ENCODE peak calls at places on chromosomes 1 and 21, in nine cellular contexts. P is A549, G is OCI-LY7, Z is fibroblast of lung, C is neuronal stem cell, R is neural progenitor cell, N is mammary epithelial cell, W is astrocyte, V is SK-N-SH. E is an unnamed sample.

GRCh38 chr1:214427871-214428277 is 123.5 kb downstream of the PTPN14 start:
- DNase-seq in V (no peak), W (peak; percentile 99), C (no peak), N (peak; percentile 99), P (peak; percentile 49), Z (peak; percentile 99), G (peak; percentile 57), R (no peak), E (peak; percentile 58)

GRCh38 chr1:61441723-61442262 is 283.1 kb downstream of the TM2D1 start:
- DNase-seq in C (no peak), P (peak; percentile 92), Z (no peak), G (no peak), R (no peak), V (no peak), N (no peak), W (no peak), E (no peak)

GRCh38 chr1:111895456-111895855 is 94.0 kb downstream of the KCND3 start:
- DNase-seq in G (no peak), C (no peak), V (peak; percentile 73), P (no peak), R (peak; percentile 30), N (no peak), Z (peak; percentile 3), W (no peak), E (no peak)

GRCh38 chr1:164728719-164729118 is 169.7 kb downstream of the PBX1 start:
- DNase-seq in N (no peak), Z (peak; percentile 73), P (no peak), V (no peak), R (no peak), G (no peak), W (peak; percentile 68), C (no peak), E (no peak)

GRCh38 chr1:11534846-11535245 is 55.9 kb downstream of the DISP3 start:
- DNase-seq in G (no peak), Z (no peak), W (no peak), C (no peak), N (no peak), P (no peak), R (no peak), V (no peak), E (no peak)

GRCh38 chr1:33337994-33338494 is 17.1 kb upstream of the A3GALT2 start:
- DNase-seq in C (no peak), N (no peak), R (no peak), G (no peak), P (no peak), Z (peak; percentile 75), V (no peak), W (peak; percentile 72), E (no peak)

GRCh38 chr1:81129366-81129765 is 671.4 kb upstream of the ADGRL2 start:
- DNase-seq in W (no peak), R (no peak), N (no peak), C (no peak), Z (no peak), P (no peak), V (no peak), G (no peak), E (no peak)

GRCh38 chr1:20462397-20462796 is 23.6 kb downstream of the CAMK2N1 start:
- DNase-seq in W (no peak), Z (no peak), N (no peak), C (no peak), G (no peak), R (no peak), P (no peak), V (no peak), E (no peak)

GRCh38 chr1:19605884-19606442 is 38.1 kb upstream of the NBL1 start:
- DNase-seq in R (no peak), V (no peak), N (no peak), C (no peak), G (no peak), Z (no peak), W (no peak), P (no peak), E (no peak)

GRCh38 chr21:40356644-40357043 is 489.4 kb downstream of the PCP4 start:
- DNase-seq in P (no peak), N (no peak), V (no peak), R (no peak), W (no peak), G (no peak), Z (no peak), C (no peak), E (no peak)

GRCh38 chr1:202697038-202697437 is 13.2 kb downstream of the SYT2 start:
- DNase-seq in W (no peak), C (no peak), P (peak; percentile 20), R (no peak), V (no peak), Z (no peak), N (no peak), G (no peak), E (no peak)

GRCh38 chr1:223748773-223749733 is 36.7 kb downstream of the CAPN2 start:
- DNase-seq in Z (peak; percentile 46), W (peak; percentile 21), C (peak; percentile 51), G (peak; percentile 20), N (no peak), R (peak; percentile 81), V (peak; percentile 88), P (peak; percentile 54), E (peak; percentile 32)

GRCh38 chr1:179814513-179814838 is 63.1 kb downstream of the TOR1AIP2 start:
- DNase-seq in W (no peak), N (no peak), R (no peak), Z (no peak), G (no peak), V (no peak), P (no peak), C (no peak), E (no peak)

GRCh38 chr1:50605186-50605875 is 182.1 kb upstream of the DMRTA2 start:
- DNase-seq in V (peak; percentile 21), W (peak; percentile 27), R (peak; percentile 61), G (peak; percentile 12), N (peak; percentile 46), Z (peak; percentile 29), P (peak; percentile 35), C (no peak), E (no peak)

GRCh38 chr1:245926888-245927287 is 580.2 kb downstream of the SMYD3 start:
- DNase-seq in G (no peak), C (no peak), N (no peak), V (no peak), P (no peak), R (no peak), Z (no peak), W (no peak), E (no peak)

GRCh38 chr1:178367151-178367550 is 129.6 kb downstream of the CLEC20A start:
- DNase-seq in N (no peak), Z (no peak), G (no peak), W (no peak), P (no peak), R (no peak), C (no peak), V (no peak), E (no peak)
- H3K4me2 ChIP-seq in N (no peak overlapping the region), Z (no peak overlapping the region), G (no peak overlapping the region), W (no peak overlapping the region), P (no peak overlapping the region), R (no peak overlapping the region), C (no peak overlapping the region), V (no peak overlapping the region), E (no peak overlapping the region)

DNA sequence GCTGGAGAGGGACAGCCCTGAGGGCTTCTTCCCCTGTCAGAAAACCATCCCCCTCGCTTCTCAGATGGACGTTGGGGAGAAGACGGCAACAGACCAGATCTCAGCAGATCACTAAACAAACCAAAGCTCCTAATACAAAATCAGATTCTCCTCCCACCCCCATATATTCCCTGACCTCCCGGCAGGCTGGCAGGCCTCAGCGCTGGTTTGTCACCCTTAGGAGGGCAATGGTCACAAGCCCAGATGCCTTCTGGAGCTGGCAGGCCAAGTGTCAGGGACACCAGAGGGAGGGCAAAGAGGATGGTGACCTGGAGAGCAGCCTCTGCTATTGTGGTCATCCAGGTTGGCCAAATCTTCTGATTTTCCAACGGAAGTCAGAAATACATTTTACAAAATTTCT is 10.4 kb downstream of the KCNA10 start:
- DNase-seq in R (no peak), V (no peak), G (no peak), Z (no peak), W (no peak), C (no peak), P (no peak), N (no peak), E (no peak)
- H3K4me3 ChIP-seq in R (no peak overlapping the region), V (no peak overlapping the region), G (no peak overlapping the region), Z (no peak overlapping the region), W (no peak overlapping the region), C (no peak overlapping the region), P (no peak overlapping the region), N (no peak overlapping the region), E (no peak overlapping the region)

GRCh38 chr1:145908653-145909052 is 1.2 kb downstream of the ITGA10 start:
- DNase-seq in W (no peak), N (no peak), Z (peak; percentile 27), P (no peak), V (no peak), G (no peak), C (no peak), R (no peak), E (no peak)
- H3K4me2 ChIP-seq in W (peak overlapping the region; percentile 58), N (peak overlapping the region; percentile 48), Z (peak overlapping the region; percentile 46), P (no peak overlapping the region), V (peak overlapping the region; percentile 42), G (no peak overlapping the region), C (no peak overlapping the region), R (no peak overlapping the region), E (no peak overlapping the region)

DNA sequence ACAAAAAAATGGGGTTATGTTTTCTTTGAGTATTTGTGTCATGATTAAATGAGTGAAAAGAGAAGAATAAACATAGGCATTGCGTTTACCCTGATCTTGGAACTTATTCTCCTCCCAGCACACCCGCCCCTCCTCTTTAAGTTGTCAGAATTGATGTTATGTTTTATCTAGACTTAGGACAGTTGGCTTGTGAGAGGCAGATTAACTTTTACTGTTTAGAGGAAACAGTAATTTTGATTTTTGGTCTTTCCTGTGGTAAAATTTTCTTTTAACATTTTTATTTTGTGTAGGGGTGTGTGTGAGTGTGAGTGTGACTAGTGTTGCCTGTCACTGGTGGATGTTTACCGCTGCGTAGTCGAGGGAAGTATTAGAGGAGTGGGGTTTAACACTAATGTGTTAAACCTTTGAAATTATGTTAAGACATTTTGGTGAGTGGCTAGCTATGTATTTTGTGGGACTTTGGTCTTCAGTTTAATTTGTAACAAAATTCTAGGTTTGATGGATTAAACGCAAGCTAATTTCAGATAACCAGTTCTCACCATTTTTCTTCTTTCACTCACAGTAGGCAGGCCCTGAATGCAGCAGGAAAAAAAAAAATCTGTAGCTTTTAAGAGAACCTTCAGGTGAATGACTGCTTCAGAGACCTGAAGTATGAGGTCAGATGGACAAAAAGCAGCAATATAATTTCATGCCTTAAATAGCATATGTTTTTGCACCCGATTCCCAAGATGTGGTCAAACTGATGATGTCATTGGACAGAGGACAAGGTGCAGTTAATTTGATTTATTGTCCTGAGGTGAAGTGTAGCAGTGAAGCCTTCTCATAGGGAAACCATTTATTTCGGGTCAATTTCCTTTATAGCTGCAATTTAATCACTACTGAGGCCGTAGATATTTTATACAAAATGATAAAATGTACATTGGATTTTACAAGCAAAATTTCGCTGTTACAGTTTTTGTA is 2.7 kb downstream of the POU2F1 start:
- DNase-seq in V (no peak), C (no peak), G (no peak), P (peak; percentile 16), Z (peak; percentile 72), R (no peak), W (peak; percentile 73), N (no peak), E (no peak)
- H3K4me3 ChIP-seq in V (no peak overlapping the region), C (no peak overlapping the region), G (no peak overlapping the region), P (no peak overlapping the region), Z (peak overlapping the region; percentile 68), R (peak overlapping the region; percentile 82), W (no peak overlapping the region), N (no peak overlapping the region), E (peak overlapping the region; percentile 70)

DNA sequence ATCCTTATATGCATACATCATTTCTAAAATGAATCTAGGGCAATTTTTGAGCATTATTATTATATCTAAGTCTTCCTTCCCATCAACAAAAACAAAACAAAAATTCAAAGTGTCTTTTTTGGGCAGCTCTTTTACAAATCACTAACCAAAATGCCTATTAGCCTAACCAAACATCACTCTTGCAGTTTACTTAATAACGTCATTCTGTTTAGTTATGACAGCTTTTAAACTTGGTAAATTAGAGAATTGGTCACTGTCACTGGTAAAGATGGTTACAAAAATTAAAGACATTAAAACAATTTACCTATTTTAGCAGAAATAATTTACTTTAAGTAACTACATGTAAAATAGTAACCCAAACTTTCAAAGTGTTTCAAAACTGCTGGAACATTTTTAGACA is 2.8 kb downstream of the ARHGAP29 start:
- DNase-seq in P (no peak), C (no peak), Z (no peak), V (no peak), W (no peak), G (no peak), R (no peak), N (no peak), E (no peak)
- H3K4me2 ChIP-seq in P (peak overlapping the region; percentile 98), C (no peak overlapping the region), Z (peak overlapping the region; percentile 81), V (peak overlapping the region; percentile 86), W (peak overlapping the region; percentile 91), G (no peak overlapping the region), R (no peak overlapping the region), N (peak overlapping the region; percentile 71), E (peak overlapping the region; percentile 87)

E was measured in PC-9.